ENCODE peak calls at places on chromosomes 3 and 15, in six cellular contexts. F is body of pancreas, O is psoas muscle, A is GM23248, T is tibial artery, M is ovary. B is an unnamed sample.

GRCh38 chr3:83317605-83318004 is 1556.2 kb upstream of the GBE1 start:
- DNase-seq in T (no peak), M (no peak), F (no peak), O (no peak), A (no peak), B (no peak)

GRCh38 chr3:188179006-188179966 is 25.3 kb downstream of the LPP start:
- DNase-seq in T (peak; percentile 77), M (no peak), O (peak; percentile 40), F (no peak), A (peak; percentile 84), B (no peak)

GRCh38 chr15:77075528-77075927 is 4.6 kb upstream of the TSPAN3 start:
- DNase-seq in A (peak; percentile 47), O (no peak), F (peak; percentile 23), T (no peak), M (no peak), B (no peak)

GRCh38 chr3:151919446-151919845 is 46.0 kb downstream of the SUCNR1 start:
- DNase-seq in O (no peak), M (no peak), A (no peak), F (no peak), T (no peak), B (no peak)

GRCh38 chr15:54504695-54505094 is 526.5 kb downstream of the UNC13C start:
- DNase-seq in M (no peak), O (no peak), A (no peak), T (no peak), F (no peak), B (no peak)

GRCh38 chr15:85704720-85705119 is 90.0 kb downstream of the KLHL25 start:
- DNase-seq in F (no peak), O (no peak), T (no peak), M (no peak), A (peak; percentile 68), B (no peak)

GRCh38 chr15:88805031-88805780 is 2.0 kb downstream of the ACAN start:
- DNase-seq in F (peak; percentile 30), T (no peak), A (no peak), O (no peak), M (no peak), B (no peak)

GRCh38 chr3:83928903-83929302 is 1029.9 kb upstream of the CADM2 start:
- DNase-seq in T (no peak), O (no peak), M (no peak), A (no peak), F (no peak), B (no peak)

GRCh38 chr3:77079988-77080585 is 40.2 kb downstream of the ROBO2 start:
- DNase-seq in F (no peak), M (no peak), A (no peak), O (no peak), T (no peak), B (no peak)

GRCh38 chr3:64685331-64685799 is 2.4 kb downstream of the ADAMTS9 start:
- DNase-seq in M (peak; percentile 91), O (peak; percentile 42), A (peak; percentile 65), T (peak; percentile 40), F (peak; percentile 29), B (no peak)

GRCh38 chr15:74272812-74273211 is 36.7 kb downstream of the CCDC33 start:
- DNase-seq in F (no peak), A (no peak), M (no peak), O (no peak), T (no peak), B (no peak)

GRCh38 chr3:134621824-134622223 is 29.0 kb downstream of the KY start:
- DNase-seq in T (no peak), A (no peak), O (no peak), M (no peak), F (no peak), B (no peak)

GRCh38 chr3:188286087-188286513 is 132.1 kb downstream of the LPP start:
- DNase-seq in F (no peak), O (peak; percentile 63), M (no peak), T (peak; percentile 84), A (peak; percentile 98), B (peak; percentile 89)

GRCh38 chr15:85769182-85769900 is 25.4 kb downstream of the KLHL25 start:
- DNase-seq in A (no peak), T (no peak), M (no peak), F (no peak), O (no peak), B (no peak)

GRCh38 chr3:81352867-81353266 is 408.6 kb downstream of the GBE1 start:
- DNase-seq in T (no peak), M (no peak), O (no peak), A (peak; percentile 49), F (no peak), B (no peak)

GRCh38 chr3:171282041-171282440 is 178.2 kb downstream of the TNIK start:
- DNase-seq in T (no peak), O (no peak), F (no peak), M (no peak), A (peak; percentile 33), B (no peak)

GRCh38 chr3:129282727-129283327 is 4.2 kb downstream of the HMCES start:
- DNase-seq in O (no peak), F (no peak), A (peak; percentile 88), T (no peak), M (no peak), B (no peak)

GRCh38 chr3:25910997-25911396 is 121.1 kb downstream of the OXSM start:
- DNase-seq in T (no peak), O (no peak), M (no peak), A (peak; percentile 40), F (peak; percentile 27), B (no peak)

GRCh38 chr15:27250223-27250622 is 279.2 kb downstream of the GABRG3 start:
- DNase-seq in M (no peak), O (no peak), T (no peak), F (no peak), A (peak; percentile 3), B (no peak)

GRCh38 chr3:157491136-157491535 is 12.1 kb downstream of the VEPH1 start:
- DNase-seq in F (no peak), O (no peak), M (no peak), T (no peak), A (no peak), B (no peak)

GRCh38 chr15:70906842-70907241 is 14.2 kb downstream of the LRRC49 start:
- DNase-seq in T (no peak), O (no peak), M (no peak), F (no peak), A (peak; percentile 56), B (no peak)

GRCh38 chr3:188584958-188585689 is 431.2 kb downstream of the LPP start:
- DNase-seq in O (no peak), A (peak; percentile 35), T (no peak), M (no peak), F (no peak), B (no peak)

GRCh38 chr3:25468866-25469319 is 40.8 kb downstream of the RARB start:
- DNase-seq in A (peak; percentile 61), O (peak; percentile 62), M (peak; percentile 69), T (peak; percentile 72), F (peak; percentile 14), B (peak; percentile 83)

GRCh38 chr3:120450914-120451669 is at the start of gene FSTL1:
- DNase-seq in T (peak; percentile 62), F (peak; percentile 8), O (peak; percentile 70), A (peak; percentile 69), M (peak; percentile 79), B (peak; percentile 74)

GRCh38 chr15:51576911-51577500 is 45.6 kb downstream of the DMXL2 start:
- DNase-seq in M (no peak), O (no peak), F (no peak), A (peak; percentile 67), T (peak; percentile 30), B (no peak)

GRCh38 chr15:87312221-87312620 is 944.3 kb downstream of the NTRK3 start:
- DNase-seq in A (no peak), O (no peak), M (no peak), F (no peak), T (no peak), B (no peak)

GRCh38 chr15:100661161-100661560 is 58.8 kb downstream of the ASB7 start:
- DNase-seq in F (no peak), O (no peak), A (no peak), M (no peak), T (no peak), B (no peak)

DNA sequence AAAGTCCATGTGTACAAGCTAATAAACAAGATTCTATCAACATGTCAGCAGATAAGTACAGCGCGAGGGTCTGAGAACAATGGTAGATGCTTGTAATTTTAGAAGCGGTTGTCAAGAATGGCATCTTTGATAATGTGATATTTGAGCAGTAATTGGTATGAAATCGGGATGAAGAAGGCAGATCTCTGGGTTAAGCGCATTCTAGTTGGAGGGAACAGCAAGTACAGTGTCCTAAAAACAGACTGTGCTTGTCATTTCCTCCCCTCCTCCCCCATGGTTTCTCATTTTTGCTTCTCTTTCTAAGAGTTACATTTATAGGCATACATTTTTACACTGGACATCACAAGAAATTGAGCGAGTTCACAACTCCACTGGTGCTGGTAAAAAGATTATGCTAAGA is 23.3 kb downstream of the TGFBR2 start:
- DNase-seq in O (no peak), A (no peak), M (no peak), T (no peak), F (no peak), B (no peak)
- H3K36me3 ChIP-seq in O (no peaks in the 10 kb centered on the region), A (peaks cover 35% of the 10 kb centered on the region), M (no peaks in the 10 kb centered on the region), T (no peaks in the 10 kb centered on the region), F (no peaks in the 10 kb centered on the region), B (peaks cover 3% of the 10 kb centered on the region)

DNA sequence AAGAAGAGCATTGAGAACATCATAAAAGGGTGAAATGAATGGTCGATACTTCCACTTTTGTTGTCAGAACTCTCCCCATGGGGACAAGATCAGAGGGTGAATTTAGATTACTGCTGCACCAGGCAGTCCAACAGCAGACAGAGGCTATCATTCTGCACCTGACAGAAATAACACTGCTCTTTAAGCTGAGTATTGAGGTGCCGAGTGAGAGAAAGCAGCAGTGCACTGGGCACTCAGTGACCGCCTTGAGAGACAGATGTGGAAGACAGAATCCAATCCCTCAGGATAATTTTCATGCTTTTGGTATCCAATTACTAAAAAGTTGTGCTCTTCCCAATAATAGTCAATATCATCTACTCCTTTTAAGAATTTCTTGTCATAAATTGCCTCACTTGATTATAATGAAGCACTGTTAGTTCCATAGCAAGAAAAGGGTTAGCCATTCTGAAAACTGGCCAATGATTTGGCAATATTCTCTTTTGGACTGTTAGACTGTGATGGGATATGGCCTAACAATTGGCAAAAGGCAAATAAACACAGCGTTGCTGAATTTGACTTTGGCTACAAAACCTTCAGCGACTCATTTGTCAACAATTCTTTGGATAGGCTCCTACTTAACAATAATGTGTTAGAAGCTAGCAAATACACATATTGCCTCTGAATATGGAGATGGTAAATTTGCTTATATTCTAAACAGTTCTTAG is 5.5 kb downstream of the FGF7 start:
- DNase-seq in F (no peak), O (no peak), M (no peak), A (peak; percentile 69), T (no peak), B (no peak)
- H3K4me3 ChIP-seq in F (no peak overlapping the region), O (peak overlapping the region; percentile 53), M (peak overlapping the region; percentile 51), A (peak overlapping the region; percentile 99), T (peak overlapping the region; percentile 8), B (peak overlapping the region; percentile 20)

DNA sequence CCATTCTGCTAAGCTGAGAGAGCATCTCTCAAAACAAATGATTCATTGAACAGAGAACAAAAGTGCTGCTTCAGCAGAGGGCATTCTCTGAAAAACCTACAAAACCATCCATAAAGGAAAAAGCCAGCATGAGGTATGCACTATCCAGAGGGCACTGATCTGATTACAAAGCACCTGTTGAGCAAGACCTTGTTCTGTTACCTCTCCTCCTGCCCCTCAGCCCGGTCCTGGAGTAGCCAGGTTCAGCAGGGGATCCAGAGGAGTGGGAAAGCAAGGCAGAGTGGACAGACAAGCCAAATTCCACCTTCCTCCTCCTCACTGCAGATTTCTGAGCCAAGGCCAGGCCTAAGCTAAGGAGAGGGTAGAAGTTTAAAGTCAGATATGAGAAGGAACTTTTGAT is 31.8 kb upstream of the SPRED1 start:
- DNase-seq in T (no peak), O (no peak), F (no peak), M (no peak), A (no peak), B (no peak)
- H3K36me3 ChIP-seq in T (no peaks in the 10 kb centered on the region), O (no peaks in the 10 kb centered on the region), F (no peaks in the 10 kb centered on the region), M (no peaks in the 10 kb centered on the region), A (no peaks in the 10 kb centered on the region), B (no peaks in the 10 kb centered on the region)

GRCh38 chr3:50626406-50626805 is 9.5 kb downstream of the MAPKAPK3 start:
- DNase-seq in F (no peak), A (no peak), O (no peak), T (no peak), M (no peak), B (no peak)
- H3K4me3 ChIP-seq in F (no peak overlapping the region), A (no peak overlapping the region), O (no peak overlapping the region), T (no peak overlapping the region), M (no peak overlapping the region), B (no peak overlapping the region)

B was measured in right atrium auricular region.